ENCODE peak calls at places on chromosomes 4 and X, in four cellular contexts. B is sigmoid colon, K is uterus, X is H9. Z is an unnamed sample. For H3K9me3, the result is how much of the 10 kb centered on the place peaks cover.

GRCh38 chr4:38774181-38774580 is 8.6 kb downstream of the TLR10 start:
- DNase-seq in B (no peak), K (no peak), X (no peak), Z (no peak)

GRCh38 chr4:121938282-121939092 is 13.4 kb downstream of the TRPC3 start:
- DNase-seq in B (no peak), K (no peak), X (no peak), Z (no peak)

GRCh38 chrX:103793541-103793932 is 16.9 kb downstream of the PLP1 start:
- DNase-seq in B (no peak), K (no peak), X (no peak), Z (no peak)

GRCh38 chrX:148741441-148741840 is 241.0 kb downstream of the AFF2 start:
- DNase-seq in B (no peak), K (no peak), X (peak), Z (no peak)

GRCh38 chr4:8355864-8356565 is 84.5 kb downstream of the ACOX3 start:
- DNase-seq in B (peak), K (peak), X (peak), Z (no peak)

GRCh38 chr4:146059865-146060264 is 115.7 kb upstream of the LSM6 start:
- DNase-seq in B (no peak), K (no peak), X (no peak), Z (no peak)

GRCh38 chr4:128635939-128636551 is 173.5 kb upstream of the JADE1 start:
- DNase-seq in B (no peak), K (no peak), X (no peak), Z (no peak)

GRCh38 chr4:187432310-187432709 is 563.3 kb upstream of the ZFP42 start:
- DNase-seq in B (no peak), K (no peak), X (no peak), Z (no peak)

GRCh38 chr4:85039526-85039925 is 73.0 kb upstream of the WDFY3 start:
- DNase-seq in B (no peak), K (no peak), X (no peak), Z (no peak)

GRCh38 chr4:32624943-32625603 is 1904.9 kb downstream of the PCDH7 start:
- DNase-seq in B (no peak), K (no peak), X (no peak), Z (no peak)

GRCh38 chr4:25928956-25929336 is 14.9 kb downstream of the SMIM20 start:
- DNase-seq in B (no peak), K (no peak), X (no peak), Z (no peak)

GRCh38 chr4:184807797-184808718 is 17.7 kb downstream of the ACSL1 start:
- DNase-seq in B (no peak), K (no peak), X (peak), Z (no peak)

GRCh38 chrX:152895121-152895520 is 2.7 kb upstream of the ZNF185 start:
- DNase-seq in B (no peak), K (no peak), X (no peak), Z (peak)

GRCh38 chrX:152892999-152893605 is 4.8 kb upstream of the ZNF185 start:
- DNase-seq in B (peak), K (no peak), X (peak), Z (peak)

GRCh38 chrX:152892499-152892898 is 5.4 kb upstream of the ZNF185 start:
- DNase-seq in B (no peak), K (no peak), X (no peak), Z (no peak)

GRCh38 chrX:152895724-152896420 is 2.0 kb upstream of the ZNF185 start:
- DNase-seq in B (no peak), K (no peak), X (no peak), Z (peak)

GRCh38 chrX:152893631-152894610 is 3.9 kb upstream of the ZNF185 start:
- DNase-seq in B (peak), K (no peak), X (no peak), Z (peak)
- H3K9me3 ChIP-seq in B (under half), K (under half), X (under half), Z (under half)

DNA sequence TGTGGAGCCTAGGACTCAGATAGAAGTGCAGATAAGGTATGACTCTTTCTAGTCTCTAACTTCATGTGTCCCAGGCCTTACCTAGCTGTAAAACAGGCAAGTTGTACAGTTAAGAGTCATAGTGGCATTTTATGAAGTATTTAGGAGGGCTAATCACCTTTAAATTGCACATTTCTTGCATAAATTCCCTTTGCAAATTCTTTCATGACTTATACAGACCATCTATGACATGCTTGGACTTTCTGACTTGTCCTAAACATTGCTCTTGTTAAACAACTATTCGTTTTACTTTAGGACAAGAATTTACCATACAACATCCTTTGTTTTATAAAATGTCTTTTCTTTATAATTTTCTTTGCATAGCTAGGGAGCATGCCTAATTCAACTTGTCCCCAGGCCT is 7.8 kb upstream of the RRAGB start:
- DNase-seq in B (no peak), K (no peak), X (no peak), Z (no peak)
- H3K9me3 ChIP-seq in B (under half), K (under half), X (under half), Z (under half)

GRCh38 chr4:1154126-1154522 is 18.3 kb downstream of the SPON2 start:
- DNase-seq in B (no peak), K (no peak), X (no peak), Z (no peak)
- H3K9me3 ChIP-seq in B (under half), K (under half), X (under half), Z (under half)

DNA sequence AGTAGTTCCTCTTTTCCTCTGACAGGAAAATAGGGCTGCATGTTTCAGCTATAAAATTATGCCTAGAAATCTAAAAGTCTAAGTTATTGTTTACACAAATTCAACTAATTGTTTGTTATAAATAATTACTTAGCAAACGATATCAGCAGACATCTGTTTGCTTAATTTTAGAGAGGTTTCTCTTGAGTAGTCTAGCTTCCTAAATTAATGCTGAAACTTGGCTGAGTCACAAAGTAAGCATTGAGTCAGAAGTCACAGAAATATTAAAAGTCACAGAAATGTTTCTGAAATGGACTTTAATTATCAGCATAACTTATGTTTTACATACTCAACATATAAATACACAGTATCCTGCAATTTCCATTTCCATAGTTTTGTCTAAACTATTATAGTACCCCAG is 1044.0 kb downstream of the CCSER1 start:
- DNase-seq in B (no peak), K (no peak), X (no peak), Z (no peak)
- H3K9me3 ChIP-seq in B (under half), K (under half), X (under half), Z (under half)

GRCh38 chr4:253936-254756 is 51.1 kb downstream of the ZNF732 start:
- DNase-seq in B (no peak), K (no peak), X (no peak), Z (no peak)

GRCh38 chr4:256492-256891 is 48.8 kb downstream of the ZNF732 start:
- DNase-seq in B (no peak), K (no peak), X (no peak), Z (no peak)

DNA sequence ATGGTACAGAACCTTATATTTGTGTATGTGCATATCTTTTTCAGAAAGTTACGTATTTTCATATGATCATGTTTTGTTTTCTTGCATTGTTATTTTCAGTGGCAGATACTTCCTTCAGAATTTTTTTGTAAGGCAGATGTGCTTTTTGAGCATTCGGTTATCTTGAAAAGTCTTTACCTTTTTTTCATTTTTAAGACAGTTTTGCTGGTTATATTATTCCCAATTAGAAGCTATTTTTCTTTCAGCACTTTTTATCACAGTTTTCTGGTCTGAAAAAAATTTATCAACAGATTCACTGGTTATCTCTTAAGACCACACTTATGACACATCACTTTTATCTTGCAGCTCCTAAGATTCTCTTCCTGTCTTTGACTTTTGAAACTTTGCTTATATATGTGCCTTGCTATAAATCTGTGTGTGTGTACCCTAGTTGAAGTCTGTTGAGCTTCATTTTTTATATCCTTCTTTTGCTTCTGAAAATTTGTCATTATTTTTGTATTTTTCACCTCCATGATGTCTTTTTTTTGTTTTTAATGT is 53.1 kb downstream of the ZNF732 start:
- DNase-seq in B (no peak), K (no peak), X (no peak), Z (no peak)
- H3K9me3 ChIP-seq in B (under half), K (under half), X (half or more), Z (half or more)

DNA sequence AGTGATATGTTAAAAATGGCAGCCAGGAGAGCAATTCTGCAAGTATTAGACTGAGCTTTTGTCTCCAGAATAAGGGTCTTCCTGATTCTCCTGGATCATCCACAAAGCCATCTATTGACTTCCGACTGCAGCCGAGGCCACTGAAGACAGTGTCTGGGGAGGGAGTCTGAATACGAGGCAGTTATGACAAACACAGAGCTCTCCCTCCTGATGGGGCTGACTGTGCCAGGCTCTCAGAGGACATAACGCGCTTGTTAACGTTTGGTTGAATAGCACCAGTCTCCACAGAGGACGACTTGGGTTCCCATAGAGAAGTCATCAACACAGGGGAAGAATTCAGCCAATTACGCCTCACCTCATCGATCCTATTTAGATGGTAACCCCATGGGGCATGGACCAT is 642.5 kb upstream of the LCORL start:
- DNase-seq in B (no peak), K (no peak), X (no peak), Z (no peak)
- H3K9me3 ChIP-seq in B (under half), K (under half), X (under half), Z (under half)

GRCh38 chr4:28001698-28002097 is 1141.1 kb downstream of the STIM2 start:
- DNase-seq in B (no peak), K (no peak), X (no peak), Z (no peak)
- H3K9me3 ChIP-seq in B (under half), K (under half), X (under half), Z (under half)

DNA sequence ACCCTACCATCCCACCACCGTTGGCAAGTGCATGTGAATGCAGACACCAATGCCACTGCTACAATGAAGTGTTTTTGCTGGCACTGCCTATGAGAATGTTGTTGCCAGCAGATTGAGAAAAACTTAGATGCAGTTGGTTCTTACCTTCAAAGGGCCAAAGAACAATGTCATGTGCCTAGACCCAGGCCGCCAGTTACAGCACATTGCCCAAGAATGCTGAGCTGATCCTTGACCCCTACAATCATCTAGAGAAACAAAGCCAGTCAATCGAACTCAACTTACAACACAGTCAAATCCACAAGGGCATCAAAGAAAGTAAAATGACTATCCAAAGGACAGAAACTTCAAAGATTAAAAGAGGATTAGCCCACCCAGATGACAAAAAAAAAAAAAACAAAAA is 102.4 kb upstream of the SPIN4 start:
- DNase-seq in B (no peak), K (no peak), X (no peak), Z (no peak)
- H3K9me3 ChIP-seq in B (under half), K (under half), X (under half), Z (under half)

DNA sequence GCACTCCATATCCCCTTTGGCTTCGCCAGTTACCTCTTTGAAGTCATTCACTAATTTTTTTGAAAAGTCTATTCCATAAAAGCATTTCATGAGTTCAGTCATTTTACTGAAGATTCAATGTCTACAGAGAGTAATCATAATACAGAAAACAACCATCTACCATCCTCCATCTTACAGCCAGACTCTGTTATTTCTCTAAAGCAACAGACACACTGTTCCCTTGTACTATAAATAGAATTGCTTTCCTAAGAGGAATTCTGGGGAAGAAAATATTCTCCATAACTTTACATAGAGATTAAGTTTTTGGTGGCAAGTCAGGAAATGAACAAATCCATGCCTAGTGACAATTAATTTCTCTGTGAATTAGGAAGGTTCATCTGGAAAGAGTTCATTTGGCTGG is 37.0 kb downstream of the XK start:
- DNase-seq in B (no peak), K (no peak), X (no peak), Z (no peak)
- H3K9me3 ChIP-seq in B (under half), K (under half), X (under half), Z (under half)